ENCODE peak calls at places on chromosome X, in eight cellular contexts. U is astrocyte, Q is mammary epithelial cell, D is GM10248, F is D721Med, T is upper lobe of right lung, R is Peyer's patch, O is breast epithelium. A is an unnamed sample.
A peak's percentile ranks its signal among the peaks of the same experiment; 100 is the strongest.

GRCh38 chrX:110210417-110211139 is 107.3 kb downstream of the AMMECR1 start:
- DNase-seq in U (peak; percentile 86), Q (peak; percentile 84), D (no peak), F (no peak), T (no peak), R (no peak), O (no peak), A (no peak)

GRCh38 chrX:37060999-37061398 is 52.8 kb downstream of the FAM47C start:
- DNase-seq in U (peak; percentile 6), Q (peak; percentile 46), D (peak; percentile 13), F (peak; percentile 6), T (no peak), R (no peak), O (no peak), A (no peak)

GRCh38 chrX:107629533-107629909 is 1.2 kb downstream of the PRPS1 start:
- DNase-seq in U (peak; percentile 12), Q (peak; percentile 9), D (no peak), F (no peak), T (no peak), R (no peak), O (no peak), A (no peak)

GRCh38 chrX:107707866-107708265 is 67.7 kb downstream of the TSC22D3 start:
- DNase-seq in U (no peak), Q (no peak), D (no peak), F (no peak), T (no peak), R (peak; percentile 34), O (no peak), A (no peak)

GRCh38 chrX:30831082-30831481 is 58.0 kb downstream of the TAB3 start:
- DNase-seq in U (peak; percentile 11), Q (no peak), D (no peak), F (no peak), T (no peak), R (no peak), O (no peak), A (no peak)

GRCh38 chrX:42996861-42997260 is 218.9 kb upstream of the PPP1R2C start:
- DNase-seq in U (no peak), Q (no peak), D (no peak), F (no peak), T (no peak), R (no peak), O (no peak), A (no peak)

GRCh38 chrX:72247206-72247944 is 8.5 kb upstream of the ERCC6L start:
- DNase-seq in U (no peak), Q (no peak), D (no peak), F (no peak), T (peak; percentile 65), R (peak; percentile 76), O (no peak), A (no peak)

GRCh38 chrX:56764153-56764974 is 35.3 kb downstream of the NBDY start:
- DNase-seq in U (peak; percentile 56), Q (peak; percentile 79), D (peak; percentile 65), F (no peak), T (no peak), R (peak; percentile 89), O (no peak), A (no peak)

GRCh38 chrX:1481636-1482529 is 29.2 kb upstream of the ASMTL start:
- DNase-seq in U (peak; percentile 51), Q (peak; percentile 44), D (peak; percentile 69), F (no peak), T (peak; percentile 71), R (peak; percentile 90), O (no peak), A (no peak)

GRCh38 chrX:1435241-1435900 is 17.3 kb downstream of the ASMTL start:
- DNase-seq in U (no peak), Q (no peak), D (no peak), F (no peak), T (peak; percentile 46), R (peak; percentile 37), O (peak; percentile 39), A (no peak)

GRCh38 chrX:151488677-151489076 is 74.8 kb upstream of the PASD1 start:
- DNase-seq in U (no peak), Q (peak; percentile 5), D (peak; percentile 30), F (no peak), T (no peak), R (no peak), O (no peak), A (no peak)

GRCh38 chrX:130799393-130799792 is 103.6 kb downstream of the ENOX2 start:
- DNase-seq in U (peak; percentile 36), Q (peak; percentile 60), D (no peak), F (no peak), T (no peak), R (no peak), O (no peak), A (no peak)

GRCh38 chrX:131288738-131289511 is at the start of gene IGSF1:
- DNase-seq in U (peak; percentile 20), Q (no peak), D (no peak), F (no peak), T (no peak), R (no peak), O (no peak), A (peak; percentile 28)

GRCh38 chrX:108130889-108131288 is 39.3 kb downstream of the ATG4A start:
- DNase-seq in U (no peak), Q (no peak), D (no peak), F (no peak), T (no peak), R (no peak), O (no peak), A (no peak)

GRCh38 chrX:119541188-119541587 is 24.0 kb downstream of the STEEP1 start:
- DNase-seq in U (peak; percentile 66), Q (no peak), D (no peak), F (no peak), T (no peak), R (no peak), O (no peak), A (no peak)

GRCh38 chrX:119537487-119537886 is 27.7 kb downstream of the STEEP1 start:
- DNase-seq in U (no peak), Q (no peak), D (no peak), F (no peak), T (no peak), R (no peak), O (no peak), A (no peak)

DNA sequence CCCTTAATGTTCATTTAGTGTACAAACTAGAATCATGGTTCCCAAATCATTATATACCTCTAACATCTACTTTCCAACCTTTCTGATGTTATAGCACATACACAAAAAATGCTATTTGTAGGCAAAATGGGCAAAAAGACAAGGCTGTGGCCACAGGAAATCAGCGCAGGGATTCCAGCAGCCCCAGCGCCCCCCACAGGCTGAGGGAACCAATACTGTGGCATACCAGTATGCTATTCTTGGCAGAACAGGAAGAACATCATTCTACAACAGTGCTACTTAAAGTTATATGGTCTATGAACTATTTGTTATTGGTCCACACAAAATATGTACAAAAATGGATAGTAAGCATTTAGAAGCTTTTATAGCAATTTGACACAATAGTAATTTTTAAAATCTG is 25.3 kb downstream of the STEEP1 start:
- DNase-seq in U (no peak), Q (no peak), D (no peak), F (no peak), T (no peak), R (no peak), O (no peak), A (no peak)
- TF ChIP-seq CTCF in U (no peak), Q (peak; percentile 9), D (no peak), F (no peak), T (no peak), R (no peak), O (no peak), A (no peak)

DNA sequence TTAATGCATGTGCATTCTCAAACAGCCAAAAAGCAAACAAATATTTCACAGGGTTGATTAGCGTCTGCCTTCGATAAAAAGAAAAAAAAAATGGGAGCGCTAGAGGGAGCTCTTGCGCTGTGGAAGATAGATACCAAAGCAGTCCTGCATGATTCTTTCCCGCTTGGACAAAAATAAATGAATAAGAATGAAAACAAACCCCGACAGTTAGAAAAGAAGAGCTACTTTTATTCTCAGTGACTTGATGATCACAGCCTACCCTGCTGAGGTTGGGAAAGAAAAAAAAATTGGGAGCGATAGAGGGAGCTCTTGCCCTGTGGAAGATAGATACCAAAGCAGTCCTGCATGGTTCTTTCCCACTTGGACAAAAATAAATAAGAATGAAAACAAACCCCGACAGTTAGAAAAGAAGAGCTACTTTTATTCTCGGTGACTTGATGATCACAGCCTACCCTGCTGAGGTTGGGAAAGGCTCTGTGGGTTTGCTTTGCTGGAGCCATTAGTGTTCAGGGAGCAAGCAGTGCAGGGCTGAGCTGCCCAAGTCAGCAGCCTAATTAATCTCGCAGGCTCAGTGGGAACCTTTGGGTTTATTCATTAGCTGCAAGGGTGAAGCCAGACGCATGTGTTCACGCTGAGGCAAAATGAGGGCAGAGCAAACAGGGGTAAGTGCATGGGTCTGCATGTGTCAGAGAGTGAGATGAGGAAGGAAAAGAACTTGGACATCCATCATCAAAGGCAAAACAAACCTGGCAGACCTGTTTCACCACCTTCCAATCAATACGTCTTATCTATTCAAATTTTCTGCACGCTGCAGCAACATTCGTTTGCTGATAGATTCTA is 249.3 kb upstream of the PRKX start:
- DNase-seq in U (no peak), Q (peak; percentile 15), D (peak; percentile 9), F (no peak), T (no peak), R (no peak), O (no peak), A (peak; percentile 27)
- TF ChIP-seq CTCF in U (peak; percentile 34), Q (peak; percentile 44), D (no peak), F (peak; percentile 27), T (peak; percentile 43), R (no peak), O (no peak), A (peak; percentile 84)

DNA sequence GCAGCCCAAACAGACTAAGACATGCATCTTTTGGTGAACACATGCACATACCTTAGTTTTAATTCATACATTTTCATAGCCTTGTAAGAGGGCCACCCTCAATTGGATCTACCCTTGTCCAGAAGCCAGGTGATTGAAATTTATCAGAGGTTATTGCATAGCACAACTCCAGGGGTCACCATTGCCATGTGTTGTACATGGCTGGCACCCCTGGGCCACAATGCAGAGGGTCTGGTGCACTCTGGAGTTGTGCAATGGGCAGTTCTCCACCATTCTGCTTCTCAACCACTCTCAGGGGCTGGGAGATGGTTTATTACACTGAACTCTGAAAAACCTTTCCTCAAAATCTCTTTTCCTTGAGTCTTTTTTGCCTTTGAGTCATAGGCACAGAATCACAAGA is 184.4 kb upstream of the CXorf66 start:
- DNase-seq in U (no peak), Q (no peak), D (no peak), F (no peak), T (no peak), R (no peak), O (no peak), A (no peak)
- TF ChIP-seq CTCF in U (no peak), Q (no peak), D (no peak), F (no peak), T (no peak), R (no peak), O (no peak), A (peak; percentile 51)

DNA sequence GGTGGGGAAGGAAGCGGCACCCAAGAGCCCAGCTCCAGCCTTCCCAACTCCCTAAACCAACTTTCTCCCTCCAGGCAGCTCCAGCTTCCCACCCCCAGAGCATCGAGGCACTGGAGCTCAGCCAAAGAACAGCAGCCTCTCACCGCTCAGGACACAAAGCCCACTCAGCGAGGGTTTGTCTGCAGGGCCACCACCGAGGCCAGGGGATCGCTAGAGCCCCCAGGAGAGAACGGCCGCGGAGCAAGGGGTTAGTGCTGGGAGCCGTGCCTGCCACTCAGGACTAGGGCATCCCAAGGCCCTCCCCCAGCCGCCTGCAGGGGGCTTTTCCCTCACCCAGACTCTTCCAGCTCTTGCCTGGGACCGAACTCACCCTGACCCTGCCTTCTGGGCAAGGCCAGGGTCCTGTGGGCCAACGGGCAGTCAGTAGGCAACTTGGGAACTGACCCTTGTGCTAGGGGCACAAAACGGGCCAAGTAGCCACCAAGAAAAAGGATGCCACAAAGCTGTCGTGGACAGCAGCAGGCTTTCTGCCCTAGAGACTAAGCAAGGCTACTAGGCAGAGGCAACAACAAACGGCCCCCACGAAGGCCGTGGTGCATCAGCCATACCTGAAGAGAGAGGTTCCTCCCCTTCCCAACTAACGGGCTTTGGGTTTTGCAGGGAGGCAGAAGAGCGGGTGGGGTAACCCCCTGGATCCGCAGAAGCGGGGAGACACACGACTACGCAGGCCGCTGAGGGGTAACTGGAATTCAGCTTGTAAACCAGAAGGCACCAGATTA is 2.3 kb downstream of the HCFC1 start:
- DNase-seq in U (no peak), Q (no peak), D (no peak), F (no peak), T (no peak), R (peak; percentile 49), O (no peak), A (no peak)
- TF ChIP-seq CTCF in U (no peak), Q (no peak), D (no peak), F (no peak), T (no peak), R (no peak), O (no peak), A (peak; percentile 15)